ENCODE peak calls at places on chromosomes 5 and 9, in eight cellular contexts. H is mucosa of gallbladder; V is erythroblast; B is H7; Y is endodermal cell; C is neural crest cell; U is naive thymus-derived CD4-positive, alpha-beta T cell; X is stimulated activated CD4-positive, alpha-beta T cell treated with anti-CD3 and anti-CD28 coated beads, Interleukin-2, amount 100 ng/mL, for 48 hours. M is an unnamed sample.

GRCh38 chr5:136356747-136357469 is 8.4 kb downstream of the TRPC7 start:
- DNase-seq in U (no peak), V (no peak), C (no peak), Y (no peak), B (no peak), H (no peak), X (no peak), M (no peak)

GRCh38 chr5:142286111-142286510 is 38.7 kb downstream of the SPRY4 start:
- DNase-seq in Y (no peak), B (no peak), C (no peak), U (no peak), V (no peak), H (no peak), X (no peak), M (no peak)

GRCh38 chr9:106954562-106954961 is 91.6 kb downstream of the ZNF462 start:
- DNase-seq in C (no peak), Y (no peak), X (no peak), U (no peak), B (no peak), V (no peak), H (no peak), M (no peak)

GRCh38 chr9:69204869-69205268 is 30.8 kb downstream of the TJP2 start:
- DNase-seq in X (no peak), B (peak), H (no peak), V (no peak), C (no peak), Y (peak), U (no peak), M (no peak)

GRCh38 chr5:102958481-102959011 is 161.4 kb downstream of the GIN1 start:
- DNase-seq in V (no peak), H (no peak), U (no peak), B (no peak), C (no peak), Y (no peak), X (no peak), M (peak)

GRCh38 chr9:69696802-69697201 is 24.6 kb upstream of the APBA1 start:
- DNase-seq in H (no peak), V (no peak), C (no peak), B (no peak), X (no peak), U (no peak), Y (no peak), M (no peak)

GRCh38 chr9:127118597-127119318 is 3.7 kb downstream of the ANGPTL2 start:
- DNase-seq in B (no peak), X (no peak), U (no peak), Y (no peak), C (no peak), H (no peak), V (no peak), M (no peak)

GRCh38 chr9:101737705-101738565 is 512 bp downstream of the GRIN3A start:
- DNase-seq in X (no peak), C (peak), U (no peak), B (peak), V (peak), Y (peak), H (no peak), M (peak)

GRCh38 chr5:127097288-127097687 is 24.0 kb upstream of the C5orf63 start:
- DNase-seq in B (no peak), V (no peak), H (no peak), Y (peak), X (no peak), U (no peak), C (no peak), M (no peak)

GRCh38 chr5:171596391-171596878 is 177.0 kb downstream of the FGF18 start:
- DNase-seq in U (no peak), H (peak), X (no peak), B (peak), Y (peak), V (no peak), C (no peak), M (no peak)

GRCh38 chr5:60323596-60323995 is 376.4 kb downstream of the DEPDC1B start:
- DNase-seq in H (no peak), V (no peak), X (no peak), C (no peak), Y (peak), B (peak), U (no peak), M (no peak)

GRCh38 chr5:15105799-15106393 is 234.3 kb upstream of the ANKH start:
- DNase-seq in H (peak), B (peak), Y (peak), X (peak), U (no peak), V (peak), C (peak), M (peak)

GRCh38 chr9:79829566-79830347 is 258.0 kb downstream of the TLE4 start:
- DNase-seq in V (no peak), U (no peak), C (no peak), X (no peak), H (no peak), B (no peak), Y (no peak), M (no peak)

GRCh38 chr9:128139621-128140020 is 9.6 kb upstream of the LCN2 start:
- DNase-seq in V (no peak), B (peak), Y (no peak), C (no peak), U (no peak), H (no peak), X (no peak), M (no peak)

GRCh38 chr5:150703767-150704166 is 2.9 kb upstream of the RBM22 start:
- DNase-seq in U (no peak), Y (no peak), V (no peak), X (no peak), H (no peak), C (no peak), B (no peak), M (no peak)

GRCh38 chr5:142655339-142656267 is 30.3 kb downstream of the FGF1 start:
- DNase-seq in H (peak), C (peak), Y (peak), V (peak), U (peak), X (peak), B (peak), M (peak)